ENCODE peak calls at places on chromosome 13, in four cellular contexts. S, V, D and Q are unnamed samples.

GRCh38 chr13:110525328-110526319 is 35.9 kb downstream of the RAB20 start:
- DNase-seq in V (no peak), D (no peak), S (peak; percentile 63), Q (no peak)

GRCh38 chr13:37869756-37870488 is at the start of gene TRPC4:
- DNase-seq in D (peak; percentile 30), V (peak; percentile 71), S (no peak), Q (no peak)

GRCh38 chr13:40452741-40453665 is 213.4 kb downstream of the FOXO1 start:
- DNase-seq in V (no peak), S (no peak), D (peak; percentile 33), Q (no peak)

GRCh38 chr13:54185785-54186184 is 1157.2 kb downstream of the OLFM4 start:
- DNase-seq in V (no peak), S (no peak), D (no peak), Q (no peak)

GRCh38 chr13:27830010-27830409 is 37.7 kb downstream of the GSX1 start:
- DNase-seq in D (peak; percentile 35), V (peak; percentile 80), S (peak; percentile 72), Q (peak; percentile 35)

GRCh38 chr13:83618966-83619365 is 263.3 kb downstream of the SLITRK1 start:
- DNase-seq in D (no peak), S (no peak), V (no peak), Q (no peak)

GRCh38 chr13:102183509-102184182 is 218.2 kb downstream of the FGF14 start:
- DNase-seq in V (no peak), D (no peak), S (no peak), Q (no peak)

GRCh38 chr13:65540064-65540635 is 1690.0 kb downstream of the PCDH9 start:
- DNase-seq in D (no peak), S (no peak), V (no peak), Q (no peak)

GRCh38 chr13:66009241-66009640 is 1220.9 kb downstream of the PCDH9 start:
- DNase-seq in D (no peak), V (peak; percentile 57), S (no peak), Q (no peak)

GRCh38 chr13:30114586-30115256 is 192.6 kb downstream of the KATNAL1 start:
- DNase-seq in S (peak; percentile 82), D (peak; percentile 80), V (peak; percentile 92), Q (peak; percentile 69)

GRCh38 chr13:81017525-81018152 is 676.7 kb upstream of the SPRY2 start:
- DNase-seq in D (peak; percentile 37), S (peak; percentile 2), V (no peak), Q (peak; percentile 1)

GRCh38 chr13:65943024-65943423 is 1287.1 kb downstream of the PCDH9 start:
- DNase-seq in D (no peak), S (no peak), V (no peak), Q (no peak)

GRCh38 chr13:113323869-113324268 is 26.8 kb downstream of the LAMP1 start:
- DNase-seq in S (no peak), V (no peak), D (no peak), Q (no peak)

GRCh38 chr13:113321546-113321945 is 24.5 kb downstream of the LAMP1 start:
- DNase-seq in D (no peak), S (no peak), V (peak; percentile 40), Q (no peak)

GRCh38 chr13:113320226-113320875 is 23.3 kb downstream of the LAMP1 start:
- DNase-seq in D (no peak), S (no peak), V (peak; percentile 56), Q (no peak)

GRCh38 chr13:113322890-113323651 is 26.0 kb downstream of the LAMP1 start:
- DNase-seq in D (no peak), V (no peak), S (no peak), Q (no peak)

DNA sequence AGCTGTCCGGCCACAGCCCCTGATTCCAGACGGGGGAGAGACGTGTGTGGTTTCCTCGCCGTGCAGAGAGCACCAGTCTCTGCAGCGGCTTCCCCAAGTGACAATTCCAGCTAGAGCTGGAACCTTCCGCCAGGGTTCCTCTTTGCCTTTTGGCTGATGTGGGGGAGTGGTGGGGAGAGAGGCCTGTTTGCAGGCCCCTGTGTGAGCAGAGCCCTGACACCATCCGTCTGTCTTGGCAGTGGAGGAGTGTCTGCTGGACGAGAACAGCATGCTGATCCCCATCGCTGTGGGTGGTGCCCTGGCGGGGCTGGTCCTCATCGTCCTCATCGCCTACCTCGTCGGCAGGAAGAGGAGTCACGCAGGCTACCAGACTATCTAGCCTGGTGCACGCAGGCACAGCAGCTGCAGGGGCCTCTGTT is 25.0 kb downstream of the LAMP1 start:
- DNase-seq in D (no peak), V (peak; percentile 33), S (no peak), Q (no peak)
- TF ChIP-seq POLR2A in D (no peak), V (no peak), S (no peak), Q (no peak)

DNA sequence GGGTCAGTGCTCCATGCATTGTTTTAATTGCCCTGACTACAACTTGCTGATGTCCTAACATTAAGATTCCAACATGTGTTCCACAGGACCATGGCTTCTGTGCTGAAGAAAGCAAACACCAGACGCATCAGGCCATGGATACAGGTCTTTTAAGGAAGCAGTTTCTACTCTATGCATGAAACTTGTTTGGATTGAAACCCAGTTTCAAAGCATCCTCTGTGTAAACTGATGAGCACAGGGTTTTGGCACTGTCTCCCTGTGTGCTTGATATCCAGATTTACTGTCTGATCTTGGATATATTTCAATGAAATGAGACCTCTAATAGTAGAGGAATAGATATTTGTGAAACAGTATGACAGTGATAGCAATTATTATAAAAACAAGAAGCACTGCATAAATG is 328.5 kb upstream of the SLC10A2 start:
- DNase-seq in D (no peak), S (no peak), V (no peak), Q (no peak)
- TF ChIP-seq POLR2A in D (no peak), S (no peak), V (no peak), Q (no peak)

GRCh38 chr13:48004201-48004600 is 3.1 kb upstream of the SUCLA2 start:
- DNase-seq in D (no peak), V (no peak), S (no peak), Q (no peak)

GRCh38 chr13:48000559-48001126 is 430 bp downstream of the SUCLA2 start:
- DNase-seq in S (peak; percentile 15), D (peak; percentile 7), V (no peak), Q (peak; percentile 9)

GRCh38 chr13:47999973-48000372 is 1.1 kb downstream of the SUCLA2 start:
- DNase-seq in V (no peak), S (no peak), D (no peak), Q (no peak)

GRCh38 chr13:47997384-47997783 is 3.7 kb downstream of the SUCLA2 start:
- DNase-seq in D (no peak), V (no peak), S (no peak), Q (no peak)

GRCh38 chr13:48001127-48001881 is at the start of gene SUCLA2:
- DNase-seq in V (peak; percentile 95), D (peak; percentile 87), S (peak; percentile 96), Q (peak; percentile 83)
- TF ChIP-seq POLR2A in V (peak; percentile 74), D (peak; percentile 78), S (peak; percentile 77), Q (peak; percentile 76)

GRCh38 chr13:46553886-46554855 is 1.2 kb downstream of the LRCH1 start:
- DNase-seq in V (peak; percentile 88), D (peak; percentile 71), S (peak; percentile 32), Q (peak; percentile 41)

GRCh38 chr13:46553521-46553885 is 533 bp downstream of the LRCH1 start:
- DNase-seq in V (peak; percentile 73), S (no peak), D (no peak), Q (no peak)

GRCh38 chr13:46552302-46552680 is 679 bp upstream of the LRCH1 start:
- DNase-seq in S (no peak), D (no peak), V (no peak), Q (no peak)

GRCh38 chr13:46551410-46552301 is 1.3 kb upstream of the LRCH1 start:
- DNase-seq in S (no peak), V (peak; percentile 86), D (peak; percentile 79), Q (no peak)

DNA sequence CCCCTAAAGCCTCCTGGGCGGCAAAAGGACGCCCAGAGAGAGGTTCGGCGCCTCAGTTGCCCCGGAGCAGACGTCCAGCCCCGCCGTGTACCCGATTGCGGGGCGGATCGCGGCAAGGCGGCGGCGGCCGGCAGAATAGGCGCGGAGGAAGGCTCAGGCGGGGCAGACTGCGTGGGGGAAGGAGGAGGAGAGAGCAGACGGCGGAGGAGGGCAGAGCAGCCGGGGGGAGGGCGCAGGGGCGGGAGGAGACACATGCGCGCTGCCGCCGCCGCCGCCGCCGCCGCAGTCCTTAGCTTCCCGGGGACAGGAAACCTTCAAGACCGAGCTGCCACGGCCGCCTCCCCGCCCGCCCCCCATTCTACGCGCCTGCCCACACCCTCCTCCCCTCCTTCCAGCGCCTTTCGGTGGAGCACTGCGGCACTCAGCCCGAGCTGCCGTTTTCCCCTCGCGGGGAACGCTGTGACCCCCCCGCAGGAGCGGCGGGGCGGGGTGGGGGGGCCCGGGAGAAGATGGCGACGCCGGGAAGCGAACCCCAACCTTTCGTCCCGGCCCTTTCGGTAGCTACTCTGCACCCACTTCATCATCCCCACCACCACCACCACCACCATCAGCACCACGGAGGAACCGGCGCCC is at the start of gene LRCH1:
- DNase-seq in V (peak; percentile 95), S (peak; percentile 83), D (peak; percentile 87), Q (peak; percentile 58)
- TF ChIP-seq POLR2A in V (no peak), S (no peak), D (peak; percentile 22), Q (peak; percentile 38)

DNA sequence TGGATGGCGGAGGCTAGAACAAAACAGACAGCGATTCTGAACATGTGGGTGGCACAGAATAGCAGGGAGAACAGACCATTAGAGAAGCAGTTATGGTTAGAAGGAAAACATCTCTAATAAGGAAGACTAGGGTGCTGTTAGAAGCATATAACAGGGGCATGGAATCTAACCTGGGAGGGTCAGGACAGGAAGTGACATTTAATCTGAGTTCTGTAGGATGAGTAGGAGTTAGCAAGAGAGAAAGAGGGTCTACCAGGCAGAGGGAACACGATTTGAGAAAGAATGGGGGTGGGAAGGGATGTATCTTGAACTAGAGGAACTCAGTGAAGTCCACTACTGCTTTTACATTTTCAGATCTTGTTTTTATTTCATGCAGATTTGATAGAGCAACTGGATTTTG is 48.6 kb downstream of the B3GLCT start:
- DNase-seq in S (no peak), V (no peak), D (no peak), Q (no peak)
- TF ChIP-seq POLR2A in S (no peak), V (no peak), D (no peak), Q (no peak)

DNA sequence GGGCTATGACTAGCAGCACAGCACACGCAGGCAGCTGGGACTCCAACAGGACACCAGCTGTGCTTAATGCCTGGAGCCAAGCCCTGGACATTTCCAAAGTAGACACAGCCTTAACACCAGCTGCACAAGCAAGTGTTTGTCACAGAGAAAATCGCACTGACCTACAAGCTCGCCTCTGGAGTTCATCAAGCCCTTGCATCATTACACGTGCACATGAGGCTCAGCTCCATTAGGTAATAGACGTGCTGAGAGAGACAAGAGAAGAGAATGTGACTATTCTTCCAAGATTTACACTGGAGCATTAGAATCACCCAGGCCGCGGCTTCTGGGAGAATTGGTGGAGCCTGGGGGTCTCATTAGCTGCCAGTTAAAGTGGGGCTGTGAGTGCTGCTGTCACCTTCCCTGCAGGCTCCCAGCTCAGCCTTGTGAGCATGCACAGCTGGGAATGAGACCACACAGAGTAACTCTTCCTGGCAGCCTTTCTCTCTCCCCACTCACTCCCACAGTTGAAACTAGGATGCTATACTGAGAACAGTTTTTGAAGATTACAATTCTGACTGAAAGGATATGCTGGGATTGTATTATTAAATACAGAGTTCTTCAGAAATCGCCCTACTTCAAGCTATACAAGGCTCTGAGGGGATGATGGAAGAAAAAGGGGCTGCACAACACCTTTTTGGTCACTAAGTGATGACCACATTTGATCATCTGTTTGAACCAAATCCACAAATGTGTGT is 10.6 kb downstream of the STOML3 start:
- DNase-seq in D (no peak), S (no peak), V (no peak), Q (no peak)
- TF ChIP-seq POLR2A in D (no peak), S (no peak), V (no peak), Q (no peak)